ENCODE peak calls at places on chromosomes 4 and X, in four cellular contexts. S is HepG2, I is WTC11, H is K562. J is an unnamed sample.

GRCh38 chrX:26918633-26919032 is 544.5 kb downstream of the PPP4R3C start:
- DNase-seq in S (peak), I (peak), H (peak), J (no peak)

GRCh38 chr4:121769341-121769740 is 4.4 kb upstream of the SMIM43 start:
- DNase-seq in S (no peak), I (no peak), H (no peak), J (no peak)

GRCh38 chr4:56410247-56410646 is 23.0 kb upstream of the AASDH start:
- DNase-seq in S (peak), I (no peak), H (peak), J (no peak)

GRCh38 chr4:113452868-113453620 is 308.5 kb downstream of the CAMK2D start:
- DNase-seq in S (no peak), I (peak), H (no peak), J (no peak)

GRCh38 chrX:46837543-46838481 is 969 bp downstream of the RP2 start:
- DNase-seq in S (peak), I (no peak), H (no peak), J (no peak)

GRCh38 chrX:72126539-72127140 is 5.1 kb downstream of the RTL5 start:
- DNase-seq in S (peak), I (peak), H (peak), J (no peak)

GRCh38 chrX:55709735-55710134 is 7.8 kb upstream of the RRAGB start:
- DNase-seq in S (no peak), I (no peak), H (no peak), J (no peak)

GRCh38 chr4:25117274-25117673 is 43.0 kb downstream of the SEPSECS start:
- DNase-seq in S (no peak), I (no peak), H (no peak), J (no peak)

GRCh38 chrX:129013574-129013973 is 509.7 kb downstream of the SMARCA1 start:
- DNase-seq in S (no peak), I (peak), H (no peak), J (no peak)

GRCh38 chr4:84258905-84259830 is 239.9 kb downstream of the NKX6-1 start:
- DNase-seq in S (peak), I (no peak), H (peak), J (peak)

GRCh38 chr4:53987761-53988171 is 76.6 kb downstream of the CHIC2 start:
- DNase-seq in S (peak), I (no peak), H (no peak), J (no peak)

GRCh38 chr4:128228021-128228571 is 59.5 kb downstream of the PGRMC2 start:
- DNase-seq in S (no peak), I (no peak), H (no peak), J (no peak)

GRCh38 chr4:8409271-8410065 is 31.1 kb downstream of the ACOX3 start:
- DNase-seq in S (no peak), I (no peak), H (peak), J (no peak)

GRCh38 chr4:141957416-141957815 is 321.0 kb downstream of the IL15 start:
- DNase-seq in S (no peak), I (no peak), H (no peak), J (no peak)

GRCh38 chr4:47218631-47219030 is 187.3 kb downstream of the GABRB1 start:
- DNase-seq in S (no peak), I (no peak), H (no peak), J (no peak)
- TF ChIP-seq CREM in S (no peak), I (no peak), H (no peak), J (no peak)

GRCh38 chr4:99848576-99848975 is 31.9 kb downstream of the DAPP1 start:
- DNase-seq in S (no peak), I (no peak), H (no peak), J (peak)
- TF ChIP-seq CREM in S (no peak), I (no peak), H (no peak), J (no peak)

DNA sequence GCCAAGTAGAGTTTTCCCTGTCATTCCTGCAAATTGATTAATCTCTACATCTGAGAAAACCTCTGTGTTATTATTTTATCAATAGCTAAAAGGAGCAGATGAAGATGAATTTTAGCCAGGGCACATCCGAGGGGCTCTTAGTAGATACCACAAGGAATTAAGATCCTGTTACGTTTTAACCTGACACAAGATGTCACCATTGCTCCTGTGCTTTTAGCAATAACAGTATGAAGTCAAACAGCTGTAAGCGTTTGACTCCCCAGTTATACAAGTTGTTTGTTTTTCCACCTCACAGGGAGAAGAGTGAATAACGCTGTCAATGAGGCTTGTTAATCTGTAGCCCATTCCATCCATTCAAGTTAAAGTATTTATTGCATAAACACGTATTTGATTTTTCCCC is 76.0 kb upstream of the AP1S2 start:
- DNase-seq in S (no peak), I (no peak), H (peak), J (peak)
- TF ChIP-seq CREM in S (no peak), I (no peak), H (no peak), J (no peak)

DNA sequence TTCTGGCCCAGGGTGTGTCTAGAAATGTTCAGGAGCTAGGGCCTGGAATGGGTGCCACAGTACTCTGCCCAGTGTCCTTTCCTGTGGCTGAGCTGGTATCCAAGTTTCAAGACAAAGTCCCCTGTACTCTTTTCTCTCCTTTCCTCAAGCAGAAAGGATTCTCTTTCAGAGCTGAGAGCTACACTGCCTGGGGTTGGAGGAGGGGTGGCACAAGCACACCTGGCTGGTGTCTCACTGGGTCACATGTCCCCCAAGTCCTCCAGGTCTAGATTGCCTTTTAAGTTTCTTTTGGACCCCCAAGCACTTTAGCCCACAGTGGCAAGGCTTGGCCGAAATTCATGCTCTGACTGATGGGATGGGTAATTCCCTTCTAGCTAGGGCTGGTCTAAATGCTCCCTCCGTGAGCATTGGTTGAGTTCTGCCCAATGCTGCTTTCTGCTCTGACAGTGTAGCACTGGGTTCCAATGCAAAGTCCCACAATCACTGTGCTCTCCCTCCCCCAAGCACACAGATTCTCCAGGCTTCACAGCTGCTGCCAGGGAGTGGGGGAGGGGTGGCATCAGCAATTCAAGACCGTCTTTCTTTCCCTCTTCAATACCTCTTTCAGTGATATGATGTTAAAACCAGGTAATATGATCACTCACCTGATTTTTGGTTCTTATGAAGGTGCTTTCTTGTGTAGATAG is 47.8 kb downstream of the BEX3 start:
- DNase-seq in S (no peak), I (peak), H (no peak), J (no peak)
- TF ChIP-seq CREM in S (no peak), I (no peak), H (no peak), J (no peak)

DNA sequence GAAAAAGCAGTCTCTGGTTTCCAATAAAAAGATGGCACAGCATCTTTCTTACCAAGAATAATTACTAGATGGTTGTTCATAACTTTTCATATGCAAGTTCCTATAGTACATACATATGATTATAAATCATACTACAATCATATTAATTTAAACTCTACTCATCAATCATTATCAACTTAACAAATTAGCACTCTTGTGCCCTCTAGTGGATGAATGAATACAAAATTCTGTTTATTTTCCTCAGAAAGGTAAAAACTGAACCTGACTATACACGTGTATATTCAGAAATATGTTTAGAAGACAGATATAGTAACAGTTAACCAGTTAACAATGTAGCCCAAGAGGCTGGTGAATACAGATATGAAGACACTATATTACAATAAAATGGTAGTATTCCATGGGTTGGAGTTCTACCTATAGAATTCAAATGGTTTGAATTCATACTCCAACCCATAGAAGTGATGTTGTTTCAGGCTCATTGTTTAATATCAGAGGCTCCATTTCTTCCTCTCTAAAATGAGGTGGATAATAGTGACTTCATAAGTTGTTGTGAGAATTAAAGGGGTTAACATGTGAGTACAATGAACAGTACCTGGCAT is 100.0 kb downstream of the ADAMTS3 start:
- DNase-seq in S (peak), I (no peak), H (peak), J (no peak)
- TF ChIP-seq CREM in S (no peak), I (no peak), H (no peak), J (no peak)

GRCh38 chr4:156347412-156348075 is 393.9 kb upstream of the CTSO start:
- DNase-seq in S (no peak), I (no peak), H (no peak), J (no peak)
- TF ChIP-seq CREM in S (no peak), I (no peak), H (no peak), J (no peak)

J was measured in GM12878.